ENCODE peak calls at places on chromosomes 13 and 19, in five cellular contexts. D is aorta, V is right cardiac atrium, E is lower lobe of right lung, T is IMR-90. G is an unnamed sample.
A peak's percentile ranks its signal among the peaks of the same experiment; 100 is the strongest.

GRCh38 chr13:95921485-95921884 is 131.7 kb downstream of the UGGT2 start:
- DNase-seq in D (no peak), V (no peak), E (no peak), T (peak; percentile 14), G (no peak)

GRCh38 chr13:50914301-50914700 is 4.7 kb downstream of the RNASEH2B start:
- DNase-seq in D (no peak), V (no peak), E (no peak), T (no peak), G (no peak)

GRCh38 chr19:17294051-17294891 is 9.0 kb downstream of the ABHD8 start:
- DNase-seq in D (peak; percentile 83), V (peak; percentile 71), E (peak; percentile 62), T (no peak), G (no peak)

GRCh38 chr19:17264641-17264979 is at the start of gene USHBP1:
- DNase-seq in D (no peak), V (peak; percentile 81), E (no peak), T (no peak), G (no peak)

GRCh38 chr13:84303035-84303434 is 420.8 kb upstream of the SLITRK1 start:
- DNase-seq in D (no peak), V (no peak), E (no peak), T (no peak), G (no peak)

GRCh38 chr13:51589793-51590192 is 5.5 kb downstream of the WDFY2 start:
- DNase-seq in D (no peak), V (no peak), E (no peak), T (no peak), G (no peak)

GRCh38 chr13:113882266-113882627 is 18.4 kb upstream of the GAS6 start:
- DNase-seq in D (peak; percentile 82), V (peak; percentile 89), E (peak; percentile 64), T (no peak), G (no peak)

GRCh38 chr19:35266904-35267817 is 1.6 kb upstream of the USF2 start:
- DNase-seq in D (peak; percentile 87), V (peak; percentile 87), E (peak; percentile 74), T (peak; percentile 10), G (peak; percentile 63)

GRCh38 chr13:61316647-61317046 is 99.0 kb downstream of the PCDH20 start:
- DNase-seq in D (no peak), V (no peak), E (no peak), T (no peak), G (no peak)

GRCh38 chr19:2494084-2494446 is 18.1 kb downstream of the GADD45B start:
- DNase-seq in D (no peak), V (no peak), E (no peak), T (peak; percentile 65), G (peak; percentile 55)

GRCh38 chr19:5961969-5962945 is 15.7 kb downstream of the RANBP3 start:
- DNase-seq in D (no peak), V (peak; percentile 70), E (peak; percentile 81), T (peak; percentile 66), G (no peak)
- H3K4me3 ChIP-seq in D (no peak overlapping the region), V (no peak overlapping the region), E (peak overlapping the region; percentile 33), T (no peak overlapping the region), G (no peak overlapping the region)

GRCh38 chr13:100547805-100548204 is 40.8 kb downstream of the GGACT start:
- DNase-seq in D (no peak), V (no peak), E (no peak), T (no peak), G (no peak)
- H3K27ac ChIP-seq in D (no peak overlapping the region), V (no peak overlapping the region), E (peak overlapping the region; percentile 44), T (no peak overlapping the region), G (no peak overlapping the region)

GRCh38 chr19:44909775-44910174 is 4.2 kb downstream of the APOE start:
- DNase-seq in D (no peak), V (no peak), E (no peak), T (no peak), G (no peak)
- H3K27me3 ChIP-seq in D (no peaks in the 10 kb centered on the region), V (no peaks in the 10 kb centered on the region), E (peaks cover 16% of the 10 kb centered on the region), T (peaks cover 8% of the 10 kb centered on the region), G (no peaks in the 10 kb centered on the region)

DNA sequence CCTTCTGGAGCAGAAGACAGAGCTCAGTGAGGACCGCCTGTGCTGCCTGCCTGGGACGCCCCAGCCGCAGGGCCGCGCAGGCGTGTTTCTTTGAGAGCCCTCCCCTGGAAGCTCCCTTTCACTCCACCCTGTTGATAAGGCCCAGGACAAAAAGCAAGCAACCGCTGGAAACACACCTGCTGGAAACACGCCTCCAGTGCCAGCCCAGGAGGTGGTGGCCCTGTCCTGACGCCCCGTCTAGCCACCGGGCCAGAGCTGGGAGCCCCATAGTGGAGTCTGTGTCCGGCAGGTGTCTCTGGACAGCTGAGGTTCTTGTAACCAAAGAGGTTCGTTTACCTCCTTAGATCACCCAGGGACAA is 173.8 kb downstream of the KATNAL1 start:
- DNase-seq in D (no peak), V (no peak), E (no peak), T (no peak), G (no peak)
- H3K4me3 ChIP-seq in D (no peak overlapping the region), V (no peak overlapping the region), E (no peak overlapping the region), T (no peak overlapping the region), G (no peak overlapping the region)

DNA sequence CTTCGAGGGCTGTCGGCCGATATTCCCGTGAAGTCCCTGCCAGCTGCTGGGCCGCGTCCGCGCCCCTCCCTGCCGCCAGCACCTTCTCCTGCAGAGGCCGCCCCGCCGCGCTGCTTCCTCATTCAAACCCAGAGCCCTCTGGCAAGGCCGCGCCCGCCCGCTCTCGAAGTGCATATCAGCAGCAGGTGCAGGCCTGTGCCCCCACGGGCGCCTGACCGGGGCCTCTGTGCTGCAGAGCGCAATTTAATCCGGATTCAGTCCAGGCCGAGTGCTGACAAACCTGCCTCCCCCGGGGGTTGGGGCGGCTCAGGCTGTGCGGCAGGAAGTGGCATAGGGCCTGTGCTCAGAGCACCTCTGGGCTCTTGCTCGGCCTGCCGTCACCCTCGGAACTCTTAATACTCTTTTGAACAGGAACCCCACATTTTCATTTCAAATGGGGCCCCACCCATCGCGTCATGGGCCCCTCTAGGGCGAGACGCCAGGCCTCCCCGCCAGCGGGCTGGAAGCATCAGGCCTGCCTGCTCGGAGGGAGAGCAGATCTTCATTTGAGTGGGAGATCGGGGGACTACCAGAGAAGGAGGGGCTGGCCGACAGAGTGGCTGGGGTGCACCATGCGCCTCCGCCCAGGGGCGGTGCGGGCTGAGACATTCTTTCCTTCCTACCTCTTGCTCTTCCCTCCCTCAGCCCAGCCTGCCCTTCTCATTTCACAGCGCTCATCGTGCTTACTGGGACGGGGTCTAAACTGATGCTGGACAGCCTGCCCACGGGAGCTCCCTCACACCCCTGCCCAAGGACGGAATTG is 125.7 kb downstream of the TNFRSF19 start:
- DNase-seq in D (no peak), V (peak; percentile 89), E (peak; percentile 73), T (no peak), G (no peak)
- H3K27ac ChIP-seq in D (no peak overlapping the region), V (no peak overlapping the region), E (no peak overlapping the region), T (no peak overlapping the region), G (no peak overlapping the region)

DNA sequence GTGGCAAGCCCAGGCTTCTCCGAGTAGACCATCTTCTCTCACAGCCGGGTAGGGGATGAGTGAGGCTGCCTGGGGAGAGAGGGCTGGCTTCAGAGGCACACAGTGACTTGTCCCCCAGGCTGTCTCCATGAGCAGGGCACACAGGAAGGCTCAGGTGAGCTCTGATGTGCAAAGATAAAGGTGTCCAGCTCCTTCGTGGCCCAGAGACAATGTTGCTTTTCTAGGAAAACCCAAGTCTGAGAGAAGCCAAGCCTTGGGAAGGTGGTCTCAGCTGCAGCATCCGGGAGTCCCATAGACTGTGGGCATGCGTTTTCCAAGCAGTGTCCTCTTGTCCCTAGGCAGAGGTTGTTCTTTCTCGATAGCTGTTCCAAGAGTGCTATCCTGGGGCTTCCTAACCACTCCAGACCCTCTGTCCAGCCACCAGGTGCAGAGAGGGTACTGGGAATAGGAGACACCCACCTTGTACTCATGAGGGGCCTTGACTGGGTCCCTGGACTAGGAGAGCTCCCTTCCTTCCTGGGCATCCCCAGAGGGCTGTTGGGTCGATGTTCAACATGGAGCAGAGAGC is 163.3 kb upstream of the TSHZ3 start:
- DNase-seq in D (no peak), V (no peak), E (no peak), T (no peak), G (peak; percentile 7)
- H3K27me3 ChIP-seq in D (no peaks in the 10 kb centered on the region), V (no peaks in the 10 kb centered on the region), E (peaks cover 3% of the 10 kb centered on the region), T (no peaks in the 10 kb centered on the region), G (no peaks in the 10 kb centered on the region)

DNA sequence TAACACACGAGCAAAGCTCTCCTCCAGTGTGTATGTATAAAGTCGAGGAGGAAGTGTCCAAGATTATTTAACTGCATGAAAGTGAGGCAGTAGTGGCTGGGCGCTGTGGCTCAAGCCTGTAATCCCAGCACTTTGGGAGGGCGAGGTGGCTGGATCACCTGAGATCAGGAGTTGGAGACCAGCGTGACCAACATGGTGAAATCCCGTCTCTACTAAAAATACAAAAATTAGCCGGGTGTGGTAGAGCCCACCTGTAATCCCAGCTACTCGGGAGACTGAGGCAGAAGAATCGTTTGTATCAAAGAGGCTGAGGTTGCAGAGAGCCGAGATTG is 1.2 kb upstream of the ZNF20 start:
- DNase-seq in D (no peak), V (no peak), E (no peak), T (no peak), G (no peak)
- H3K4me3 ChIP-seq in D (no peak overlapping the region), V (no peak overlapping the region), E (no peak overlapping the region), T (no peak overlapping the region), G (no peak overlapping the region)

DNA sequence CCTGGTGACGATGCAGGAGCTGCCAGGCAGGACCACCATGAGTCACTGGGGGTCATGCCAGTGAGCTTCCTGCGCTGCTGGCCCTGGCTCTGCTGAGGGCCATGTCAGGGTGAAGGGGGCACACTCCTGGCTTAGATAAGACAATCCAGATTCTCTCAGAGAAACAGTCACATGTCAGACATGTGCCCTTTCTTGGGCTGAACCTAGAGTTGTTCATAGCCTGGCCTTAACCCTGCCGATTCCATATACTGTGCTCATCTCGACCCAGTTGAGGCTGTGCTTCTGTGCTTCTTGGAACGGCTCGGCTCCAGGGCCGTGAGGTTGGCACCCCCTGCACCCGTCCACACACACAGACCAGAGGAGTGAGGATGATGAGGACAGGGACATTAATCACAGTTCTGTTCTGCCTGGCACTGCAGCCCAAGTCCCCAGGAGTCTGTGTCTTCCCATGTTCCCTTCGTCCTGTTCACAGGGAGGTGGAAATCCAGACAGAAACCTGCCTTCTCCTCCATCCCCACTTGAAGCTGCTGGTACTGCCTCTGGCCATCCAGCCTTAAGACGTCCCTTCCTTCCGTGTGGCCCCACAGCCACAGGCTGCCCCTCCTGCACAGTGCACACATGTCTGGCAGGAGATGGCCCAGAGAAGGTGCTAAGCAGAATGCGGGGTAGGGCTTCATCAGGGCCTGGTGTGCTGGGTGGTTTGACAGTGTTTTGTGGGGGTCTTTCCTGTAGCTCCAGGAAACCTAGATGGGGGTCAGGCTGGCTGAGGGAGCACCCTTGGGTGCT is 50.0 kb downstream of the LYL1 start:
- DNase-seq in D (no peak), V (peak; percentile 44), E (peak; percentile 34), T (no peak), G (no peak)
- H3K27ac ChIP-seq in D (peak overlapping the region; percentile 83), V (peak overlapping the region; percentile 97), E (peak overlapping the region; percentile 92), T (peak overlapping the region; percentile 100), G (peak overlapping the region; percentile 98)

GRCh38 chr13:112625698-112626097 is 37.7 kb upstream of the TUBGCP3 start:
- DNase-seq in D (no peak), V (no peak), E (no peak), T (no peak), G (no peak)
- H3K27me3 ChIP-seq in D (no peaks in the 10 kb centered on the region), V (no peaks in the 10 kb centered on the region), E (peaks cover 4% of the 10 kb centered on the region), T (peaks cover 48% of the 10 kb centered on the region), G (peaks cover 13% of the 10 kb centered on the region)

G was measured in RWPE2.